ENCODE peak calls at places on chromosomes 5 and 9, in five cellular contexts. K, D, H, W and A are unnamed samples.

GRCh38 chr9:4831944-4832343 is 39.2 kb downstream of the RCL1 start:
- DNase-seq in H (no peak), K (no peak), D (peak; percentile 28), W (no peak), A (no peak)

GRCh38 chr9:111613436-111614040 is 14.1 kb upstream of the PTGR1 start:
- DNase-seq in K (peak; percentile 42), H (no peak), W (no peak), D (no peak), A (no peak)

GRCh38 chr5:171312129-171312819 is 3.2 kb downstream of the TLX3 start:
- DNase-seq in D (no peak), K (no peak), W (no peak), H (no peak), A (no peak)

GRCh38 chr5:144332265-144332664 is 161.6 kb downstream of the KCTD16 start:
- DNase-seq in D (no peak), H (no peak), W (no peak), K (no peak), A (no peak)

GRCh38 chr5:56481147-56481997 is 248.2 kb upstream of the ANKRD55 start:
- DNase-seq in K (peak; percentile 53), H (no peak), D (peak; percentile 51), W (peak; percentile 46), A (no peak)

GRCh38 chr5:107857785-107858184 is 187.0 kb upstream of the EFNA5 start:
- DNase-seq in K (no peak), D (no peak), W (no peak), H (no peak), A (no peak)

GRCh38 chr5:39177629-39177959 is 41.8 kb downstream of the FYB1 start:
- DNase-seq in W (no peak), H (no peak), D (no peak), K (no peak), A (no peak)

GRCh38 chr5:144333336-144333920 is 162.8 kb downstream of the KCTD16 start:
- DNase-seq in K (no peak), D (no peak), W (peak; percentile 67), H (no peak), A (peak; percentile 40)

GRCh38 chr9:86807577-86807976 is 139.7 kb downstream of the GAS1 start:
- DNase-seq in W (no peak), K (no peak), D (peak; percentile 57), H (no peak), A (no peak)

GRCh38 chr5:143142596-143143435 is 260.7 kb downstream of the NR3C1 start:
- DNase-seq in H (no peak), W (peak; percentile 85), K (no peak), D (peak; percentile 85), A (no peak)

GRCh38 chr5:10555134-10555733 is 8.6 kb upstream of the ANKRD33B start:
- DNase-seq in D (no peak), H (no peak), K (peak; percentile 63), W (peak; percentile 73), A (peak; percentile 26)

GRCh38 chr9:16425572-16425971 is 444.9 kb downstream of the BNC2 start:
- DNase-seq in H (no peak), W (peak; percentile 17), K (no peak), D (peak; percentile 81), A (peak; percentile 15)

GRCh38 chr9:112411626-112412027 is 31.7 kb downstream of the HSDL2 start:
- DNase-seq in H (no peak), K (no peak), D (no peak), W (no peak), A (no peak)

GRCh38 chr9:123686849-123687233 is 243.1 kb downstream of the DENND1A start:
- DNase-seq in D (no peak), K (no peak), W (no peak), H (no peak), A (no peak)

GRCh38 chr5:34923694-34924461 is 5.5 kb upstream of the DNAJC21 start:
- DNase-seq in H (no peak), D (peak; percentile 82), W (peak; percentile 81), K (peak; percentile 85), A (peak; percentile 66)

GRCh38 chr5:172412724-172413260 is 41.5 kb downstream of the SH3PXD2B start:
- DNase-seq in D (peak; percentile 99), K (peak; percentile 71), W (peak; percentile 75), H (peak; percentile 60), A (no peak)

GRCh38 chr9:27954858-27955257 is 381.6 kb upstream of the C9orf72 start:
- DNase-seq in K (no peak), D (no peak), H (no peak), W (no peak), A (no peak)

GRCh38 chr5:111135946-111136345 is 43.8 kb downstream of the WDR36 start:
- DNase-seq in D (peak; percentile 21), W (peak; percentile 75), K (no peak), H (no peak), A (no peak)

GRCh38 chr9:6930827-6931226 is 173.1 kb downstream of the KDM4C start:
- DNase-seq in K (no peak), H (no peak), W (no peak), D (peak; percentile 53), A (no peak)

GRCh38 chr9:77957652-77958051 is 74.0 kb downstream of the GNAQ start:
- DNase-seq in K (no peak), H (no peak), W (peak; percentile 78), D (no peak), A (no peak)

GRCh38 chr9:131289301-131290038 is at the start of gene PLPP7:
- DNase-seq in W (no peak), D (peak; percentile 76), K (peak; percentile 15), H (no peak), A (no peak)

GRCh38 chr5:164119806-164120440 is 614.5 kb downstream of the MAT2B start:
- DNase-seq in K (peak; percentile 50), D (peak; percentile 34), H (no peak), W (peak; percentile 16), A (no peak)

GRCh38 chr9:20087481-20087880 is 298.6 kb upstream of the SLC24A2 start:
- DNase-seq in W (no peak), D (peak; percentile 15), H (no peak), K (no peak), A (no peak)

GRCh38 chr5:154446183-154447073 is 631 bp downstream of the SAP30L start:
- DNase-seq in W (peak; percentile 70), H (no peak), K (peak; percentile 78), D (peak; percentile 69), A (no peak)

GRCh38 chr9:132209263-132209662 is 47.4 kb downstream of the NTNG2 start:
- DNase-seq in K (no peak), H (no peak), W (no peak), D (no peak), A (no peak)

GRCh38 chr5:139684881-139685749 is 37.0 kb downstream of the CXXC5 start:
- DNase-seq in W (no peak), D (no peak), K (no peak), H (no peak), A (no peak)
- TF ChIP-seq CTCF in W (no peak), D (no peak), K (no peak), H (no peak), A (no peak)

DNA sequence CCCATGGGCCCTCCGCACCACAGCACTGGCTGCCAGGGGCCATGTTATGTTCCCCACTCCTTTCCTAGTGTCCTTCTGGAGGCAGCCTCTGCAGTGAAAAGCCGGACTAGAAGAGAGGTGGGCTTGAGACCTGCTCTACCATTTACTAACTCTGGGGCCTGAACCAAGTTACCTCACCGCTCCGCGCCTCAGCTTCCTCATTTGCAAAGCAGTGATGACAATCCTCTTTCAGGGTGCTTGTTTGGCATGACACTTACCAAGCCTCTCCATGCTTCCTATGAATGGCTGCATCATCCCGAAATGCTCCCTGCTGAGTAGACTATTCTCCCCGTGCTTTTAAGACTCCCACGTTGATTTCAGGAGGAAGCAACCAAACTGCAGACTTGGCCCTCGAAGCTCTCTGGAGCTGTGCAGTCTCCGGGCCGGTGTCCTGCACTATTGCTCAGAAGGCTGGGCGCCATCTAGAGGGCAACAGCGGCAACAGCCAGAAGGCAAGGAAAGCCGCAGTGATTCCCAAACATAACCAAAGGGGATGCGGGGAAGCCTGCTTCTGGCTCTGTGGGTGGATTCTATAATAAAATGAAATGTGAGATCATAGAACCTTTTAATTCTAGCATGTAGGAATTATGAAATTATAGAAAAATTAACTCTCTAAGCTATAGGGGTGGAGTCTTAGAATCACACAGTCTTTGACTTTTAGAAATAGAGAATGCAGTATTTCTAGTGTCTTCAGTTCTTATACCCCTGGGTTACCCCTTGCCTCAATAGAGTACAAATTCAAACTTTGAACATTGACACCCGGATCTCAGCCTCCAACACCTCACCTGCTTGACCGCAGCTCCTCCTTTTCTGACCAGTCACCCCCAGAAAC is 599.8 kb upstream of the BRINP1 start:
- DNase-seq in H (peak; percentile 77), D (peak; percentile 81), W (peak; percentile 84), K (peak; percentile 40), A (no peak)
- TF ChIP-seq CTCF in H (peak; percentile 48), D (peak; percentile 99), W (peak; percentile 100), K (peak; percentile 84), A (peak; percentile 86)

GRCh38 chr5:174571662-174572397 is 152.6 kb upstream of the MSX2 start:
- DNase-seq in D (peak; percentile 96), W (peak; percentile 95), K (peak; percentile 1), H (peak; percentile 66), A (peak; percentile 89)
- TF ChIP-seq CTCF in D (peak; percentile 66), W (peak; percentile 53), K (no peak), H (no peak), A (no peak)

GRCh38 chr5:97471951-97472350 is 288.9 kb upstream of the RIOK2 start:
- DNase-seq in D (no peak), K (no peak), W (no peak), H (no peak), A (no peak)
- TF ChIP-seq CTCF in D (no peak), K (no peak), W (no peak), H (no peak), A (no peak)

GRCh38 chr5:151685749-151686672 is 704 bp downstream of the SPARC start:
- DNase-seq in W (no peak), K (peak; percentile 51), D (no peak), H (no peak), A (no peak)

GRCh38 chr5:151683936-151684586 is 2.7 kb downstream of the SPARC start:
- DNase-seq in K (peak; percentile 25), D (peak; percentile 68), W (no peak), H (no peak), A (no peak)

GRCh38 chr5:151684690-151685361 is 1.9 kb downstream of the SPARC start:
- DNase-seq in W (peak; percentile 84), K (peak; percentile 92), H (no peak), D (peak; percentile 96), A (peak; percentile 78)

GRCh38 chr5:151688406-151688805 is 1.7 kb upstream of the SPARC start:
- DNase-seq in W (no peak), H (no peak), K (no peak), D (no peak), A (no peak)

DNA sequence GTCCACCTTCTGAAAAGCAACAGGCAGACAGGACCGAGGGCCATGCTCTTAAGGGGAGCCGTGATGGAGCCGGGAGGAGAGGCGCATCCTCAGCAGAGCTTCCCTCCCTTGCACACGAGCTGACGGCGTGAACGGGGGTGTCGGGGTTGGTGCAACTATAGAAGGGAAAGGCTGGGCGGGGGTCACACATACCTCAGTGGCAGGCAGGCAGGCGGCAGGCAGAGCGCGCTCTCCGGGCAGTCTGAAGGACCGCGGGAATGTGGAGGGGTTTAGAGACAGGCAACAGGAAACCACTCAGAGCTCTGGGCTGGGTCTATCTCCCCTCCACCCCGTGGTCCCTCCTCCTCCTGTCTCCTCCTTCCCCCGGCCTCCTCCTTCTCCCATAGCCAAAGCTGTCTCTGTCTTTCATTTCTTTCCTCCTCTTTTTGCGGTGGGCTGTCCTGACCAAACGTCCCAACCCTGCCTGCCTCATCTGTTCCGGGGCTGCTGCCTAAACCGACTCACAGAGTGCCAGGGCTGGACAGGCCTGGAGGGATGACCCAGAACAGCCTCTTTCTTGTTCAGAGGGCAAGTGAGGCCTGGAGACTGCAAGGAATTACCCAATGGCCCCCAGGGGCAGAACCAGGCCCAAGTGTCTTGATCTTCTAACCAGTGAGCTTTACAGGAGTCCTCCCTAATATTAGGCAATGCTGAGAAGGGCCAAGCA is at the start of gene SPARC:
- DNase-seq in K (peak; percentile 85), W (peak; percentile 47), D (peak; percentile 98), H (no peak), A (no peak)
- TF ChIP-seq CTCF in K (no peak), W (no peak), D (peak; percentile 7), H (no peak), A (peak; percentile 10)

GRCh38 chr5:181190711-181191525 is 14.1 kb downstream of the TRIM7 start:
- DNase-seq in K (no peak), D (peak; percentile 60), H (no peak), W (no peak), A (no peak)
- TF ChIP-seq CTCF in K (peak; percentile 14), D (peak; percentile 32), H (no peak), W (peak; percentile 64), A (no peak)